ENCODE peak calls at places on chromosome 9, in five cellular contexts. A, H, C, F and U are unnamed samples.

GRCh38 chr9:8078641-8079140 is 279.1 kb upstream of the DMAC1 start:
- DNase-seq in H (no peak), F (no peak), C (peak; percentile 42), A (no peak), U (no peak)

GRCh38 chr9:127184641-127185040 is 62.2 kb upstream of the ANGPTL2 start:
- DNase-seq in C (no peak), H (no peak), A (no peak), F (no peak), U (no peak)

GRCh38 chr9:125752070-125752628 is 5.0 kb downstream of the PBX3 start:
- DNase-seq in H (no peak), F (no peak), A (no peak), C (no peak), U (no peak)

GRCh38 chr9:68927165-68927564 is 86.7 kb downstream of the PRKACG start:
- DNase-seq in A (no peak), H (no peak), C (no peak), F (no peak), U (no peak)

GRCh38 chr9:18994263-18994916 is 38.6 kb downstream of the SAXO1 start:
- DNase-seq in F (no peak), C (no peak), H (no peak), A (no peak), U (no peak)

GRCh38 chr9:73152445-73152844 is 780 bp downstream of the ANXA1 start:
- DNase-seq in H (no peak), C (peak; percentile 61), A (no peak), F (no peak), U (no peak)

GRCh38 chr9:133112361-133113026 is 8.5 kb downstream of the RALGDS start:
- DNase-seq in C (peak; percentile 34), A (no peak), F (no peak), H (peak; percentile 38), U (no peak)

GRCh38 chr9:87875839-87876545 is 6.7 kb upstream of the SPATA31E1 start:
- DNase-seq in C (no peak), H (no peak), A (no peak), F (peak; percentile 24), U (no peak)